ENCODE peak calls at places on chromosomes 16 and 17, in ten cellular contexts. I, D, P, Q, R, N, F, L, X and Y are unnamed samples. For H3K4me1, the result is how much of the 10 kb centered on the place peaks cover.

GRCh38 chr16:73058616-73059409 is 10.9 kb upstream of the ZFHX3 start:
- DNase-seq in F (no peak), X (peak), I (peak), P (peak), N (peak), R (peak), Q (peak), D (peak), L (peak), Y (no peak)

GRCh38 chr17:77836557-77837041 is 121.9 kb upstream of the TNRC6C start:
- DNase-seq in X (no peak), F (peak), P (no peak), R (no peak), Q (no peak), L (peak), I (no peak), N (no peak), D (no peak), Y (peak)

GRCh38 chr16:67249762-67250327 is 1.1 kb downstream of the SLC9A5 start:
- DNase-seq in Q (peak), L (peak), D (no peak), X (no peak), I (peak), N (peak), P (no peak), R (no peak), F (no peak), Y (no peak)

GRCh38 chr16:88967800-88968588 is 9.0 kb downstream of the CBFA2T3 start:
- DNase-seq in L (no peak), I (no peak), X (no peak), D (no peak), Q (peak), F (no peak), N (no peak), R (no peak), P (no peak), Y (no peak)

GRCh38 chr16:27107185-27107592 is 40.5 kb downstream of the C16orf82 start:
- DNase-seq in I (no peak), D (peak), X (no peak), F (no peak), R (no peak), Q (no peak), N (no peak), P (no peak), L (no peak), Y (no peak)

GRCh38 chr17:70405492-70406220 is 236.3 kb downstream of the KCNJ2 start:
- DNase-seq in R (no peak), Q (no peak), I (no peak), P (no peak), N (no peak), F (no peak), L (no peak), D (peak), X (no peak), Y (no peak)

GRCh38 chr16:27103954-27104353 is 37.2 kb downstream of the C16orf82 start:
- DNase-seq in N (no peak), Q (no peak), I (no peak), L (no peak), X (no peak), D (no peak), F (no peak), R (no peak), P (no peak), Y (no peak)

GRCh38 chr17:74923538-74924249 is 379 bp upstream of the OTOP2 start:
- DNase-seq in I (peak), Q (peak), L (no peak), D (peak), X (peak), F (peak), P (peak), N (peak), R (peak), Y (peak)

GRCh38 chr17:74205274-74205673 is 1.8 kb downstream of the RPL38 start:
- DNase-seq in L (no peak), P (no peak), Q (no peak), N (no peak), F (no peak), R (no peak), I (no peak), X (no peak), D (no peak), Y (no peak)

GRCh38 chr17:56313201-56313600 is 159.9 kb downstream of the ANKFN1 start:
- DNase-seq in I (no peak), X (no peak), R (no peak), N (no peak), P (no peak), D (no peak), F (no peak), L (no peak), Q (no peak), Y (no peak)

GRCh38 chr17:42163113-42163512 is 8.3 kb upstream of the RAB5C start:
- DNase-seq in F (no peak), X (peak), P (no peak), Q (no peak), D (peak), N (no peak), R (no peak), I (no peak), L (no peak), Y (no peak)

GRCh38 chr17:20184977-20185619 is 175.9 kb downstream of the SPECC1 start:
- DNase-seq in Q (no peak), X (no peak), I (no peak), N (no peak), P (no peak), D (peak), F (no peak), R (no peak), L (no peak), Y (no peak)

GRCh38 chr16:9499921-9500593 is 408.6 kb downstream of the HAPSTR1 start:
- DNase-seq in D (no peak), R (no peak), I (peak), X (peak), F (no peak), P (no peak), N (peak), L (peak), Q (no peak), Y (no peak)

GRCh38 chr17:37541880-37542675 is 52.4 kb downstream of the DUSP14 start:
- DNase-seq in N (no peak), X (no peak), F (no peak), D (no peak), I (no peak), P (no peak), L (no peak), Q (no peak), R (no peak), Y (no peak)

GRCh38 chr17:59332890-59333377 is 1.5 kb downstream of the YPEL2 start:
- DNase-seq in I (peak), L (peak), D (no peak), Q (peak), X (no peak), F (peak), P (peak), R (peak), N (peak), Y (peak)

GRCh38 chr17:16911141-16911937 is 60.6 kb downstream of the TNFRSF13B start:
- DNase-seq in D (no peak), I (peak), F (peak), Q (no peak), X (no peak), L (no peak), N (no peak), P (peak), R (peak), Y (no peak)

GRCh38 chr17:13599808-13600398 is 1.8 kb downstream of the HS3ST3A1 start:
- DNase-seq in F (no peak), X (no peak), I (no peak), P (no peak), D (no peak), R (no peak), L (no peak), N (no peak), Q (no peak), Y (no peak)

GRCh38 chr16:354971-355441 is 2.5 kb upstream of the AXIN1 start:
- DNase-seq in I (no peak), X (no peak), R (no peak), Q (no peak), F (no peak), L (no peak), D (no peak), P (no peak), N (no peak), Y (no peak)

GRCh38 chr17:42674755-42675347 is 1.9 kb downstream of the PLEKHH3 start:
- DNase-seq in N (no peak), X (peak), F (no peak), I (no peak), Q (peak), P (peak), R (no peak), D (no peak), L (no peak), Y (peak)

GRCh38 chr17:62787358-62787757 is 20.8 kb downstream of the MARCHF10 start:
- DNase-seq in Q (no peak), N (no peak), L (no peak), R (no peak), X (no peak), D (no peak), I (no peak), P (no peak), F (no peak), Y (no peak)

GRCh38 chr17:45038771-45039634 is 12.4 kb downstream of the DCAKD start:
- DNase-seq in F (peak), P (no peak), N (no peak), I (no peak), D (no peak), L (peak), R (no peak), X (no peak), Q (no peak), Y (no peak)

GRCh38 chr17:78805301-78805700 is 23.2 kb upstream of the CYTH1 start:
- DNase-seq in Q (no peak), N (no peak), I (no peak), R (no peak), D (no peak), L (no peak), P (no peak), X (no peak), F (no peak), Y (no peak)

GRCh38 chr16:88385112-88385594 is 2.4 kb downstream of the ZNF469 start:
- DNase-seq in R (no peak), N (peak), Q (peak), F (no peak), L (peak), D (no peak), X (no peak), P (no peak), I (no peak), Y (no peak)

GRCh38 chr16:50371936-50372595 is 3.3 kb upstream of the BRD7 start:
- DNase-seq in D (peak), I (no peak), X (peak), L (no peak), P (no peak), R (peak), F (no peak), N (no peak), Q (no peak), Y (no peak)

GRCh38 chr16:1691276-1691675 is 13.2 kb downstream of the JPT2 start:
- DNase-seq in F (no peak), I (no peak), R (no peak), P (no peak), D (no peak), Q (no peak), N (no peak), X (no peak), L (no peak), Y (no peak)

GRCh38 chr16:67336646-67337045 is 10.0 kb downstream of the LRRC36 start:
- DNase-seq in D (no peak), I (no peak), X (no peak), F (no peak), L (no peak), R (no peak), Q (no peak), N (no peak), P (no peak), Y (no peak)

GRCh38 chr17:78180083-78180482 is 6.8 kb downstream of the TK1 start:
- DNase-seq in L (no peak), P (no peak), X (no peak), R (no peak), I (no peak), Q (no peak), N (no peak), F (no peak), D (no peak), Y (no peak)

GRCh38 chr17:9298776-9299295 is 276.8 kb downstream of the STX8 start:
- DNase-seq in R (no peak), P (no peak), N (no peak), L (no peak), I (no peak), F (no peak), Q (no peak), D (no peak), X (no peak), Y (no peak)

GRCh38 chr16:69796285-69797118 is 34.4 kb downstream of the WWP2 start:
- DNase-seq in Q (no peak), D (peak), P (peak), F (no peak), L (peak), N (no peak), X (peak), I (no peak), R (peak), Y (peak)

GRCh38 chr17:4948997-4949320 is 629 bp upstream of the PFN1 start:
- DNase-seq in P (peak), X (peak), N (peak), D (peak), I (peak), F (peak), R (peak), Q (peak), L (peak), Y (peak)

GRCh38 chr16:5205394-5206040 is 107.9 kb upstream of the EEF2KMT start:
- DNase-seq in I (no peak), R (no peak), L (no peak), P (no peak), D (no peak), N (no peak), X (no peak), Q (no peak), F (no peak), Y (no peak)

GRCh38 chr17:42683407-42684031 is 1.2 kb downstream of the CNTNAP1 start:
- DNase-seq in X (peak), I (peak), N (peak), D (no peak), Q (peak), F (no peak), L (peak), R (no peak), P (no peak), Y (no peak)

GRCh38 chr17:78883090-78883532 is 19.9 kb downstream of the CEP295NL start:
- DNase-seq in P (peak), D (peak), I (peak), X (no peak), Q (no peak), L (peak), N (peak), F (peak), R (peak), Y (peak)

GRCh38 chr16:1494129-1494640 is 1.0 kb downstream of the TELO2 start:
- DNase-seq in X (peak), D (peak), I (peak), N (peak), Q (peak), F (no peak), R (peak), P (peak), L (peak), Y (peak)

GRCh38 chr17:74192950-74193781 is 10.3 kb upstream of the RPL38 start:
- DNase-seq in P (no peak), D (no peak), F (peak), R (peak), N (peak), X (no peak), I (peak), L (peak), Q (no peak), Y (peak)

GRCh38 chr17:47810200-47810821 is 11.3 kb downstream of the OSBPL7 start:
- DNase-seq in X (no peak), L (peak), Q (peak), F (no peak), I (peak), R (no peak), N (peak), P (no peak), D (peak), Y (no peak)

GRCh38 chr16:47880653-47881052 is 275.1 kb downstream of the ABCC12 start:
- DNase-seq in P (no peak), X (no peak), D (no peak), I (no peak), Q (no peak), F (no peak), R (no peak), L (no peak), N (no peak), Y (no peak)

DNA sequence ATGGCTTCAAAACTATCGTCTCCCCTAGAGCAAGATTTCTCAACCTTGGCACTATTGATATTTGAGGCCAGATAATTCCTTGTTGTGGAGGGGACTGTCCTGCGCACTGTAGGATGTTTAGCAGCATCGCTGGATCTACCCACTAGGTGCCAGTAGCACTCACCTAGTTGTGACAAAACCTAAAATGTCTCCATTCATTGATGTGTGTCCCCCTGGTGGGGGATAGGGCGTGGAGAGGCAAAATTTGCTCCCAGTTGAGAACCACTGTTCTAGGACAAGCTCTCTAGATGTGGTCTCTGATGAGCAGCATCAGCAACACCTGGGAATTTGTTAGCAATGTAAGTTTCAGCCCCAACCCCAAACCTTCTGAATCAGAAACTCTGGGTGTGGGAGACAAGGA is 259.0 kb downstream of the XYLT1 start:
- DNase-seq in Q (no peak), R (no peak), F (no peak), I (no peak), X (peak), D (peak), N (no peak), P (no peak), L (no peak), Y (no peak)
- TF ChIP-seq CTCF in Q (no peak), R (no peak), F (no peak), I (no peak), X (peak), D (peak), N (no peak), P (peak), L (peak), Y (no peak)

GRCh38 chr16:23121024-23121423 is 28.2 kb downstream of the USP31 start:
- DNase-seq in L (no peak), F (no peak), R (no peak), Q (no peak), I (no peak), D (no peak), P (no peak), N (no peak), X (peak), Y (no peak)

GRCh38 chr16:23120562-23120961 is 28.7 kb downstream of the USP31 start:
- DNase-seq in P (no peak), L (no peak), D (no peak), I (no peak), Q (no peak), F (no peak), R (no peak), N (no peak), X (no peak), Y (no peak)

GRCh38 chr16:23124315-23124714 is 24.9 kb downstream of the USP31 start:
- DNase-seq in N (peak), P (no peak), R (no peak), X (no peak), D (no peak), F (no peak), Q (no peak), I (no peak), L (peak), Y (peak)

GRCh38 chr16:23122107-23122506 is 27.1 kb downstream of the USP31 start:
- DNase-seq in X (no peak), Q (no peak), R (no peak), D (no peak), N (no peak), F (no peak), L (no peak), P (no peak), I (no peak), Y (no peak)

DNA sequence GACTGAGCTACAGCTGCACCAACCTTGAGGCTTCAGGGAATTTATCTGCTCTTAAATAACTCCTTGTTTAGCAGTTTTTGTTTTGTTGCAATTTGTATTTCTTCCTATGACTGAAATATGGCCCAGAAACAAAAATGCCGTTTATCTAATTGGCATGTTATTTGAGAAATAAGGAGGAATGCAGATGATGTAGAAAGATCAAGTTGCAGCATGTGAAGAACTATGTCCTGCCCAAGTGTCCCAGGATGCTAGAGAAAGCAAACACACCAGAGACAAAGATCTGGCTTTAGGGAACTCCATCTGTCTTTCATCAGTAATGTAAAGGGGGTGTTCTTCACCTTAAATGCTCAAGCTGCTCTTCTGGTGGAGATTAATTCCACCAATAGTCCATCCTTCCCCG is 29.7 kb downstream of the USP31 start:
- DNase-seq in L (no peak), P (no peak), N (no peak), D (no peak), X (no peak), I (no peak), F (no peak), R (no peak), Q (no peak), Y (no peak)
- H3K4me1 ChIP-seq in L (half or more), P (under half), N (under half), D (under half), X (under half), I (under half), F (under half), R (under half), Q (under half), Y (half or more)

DNA sequence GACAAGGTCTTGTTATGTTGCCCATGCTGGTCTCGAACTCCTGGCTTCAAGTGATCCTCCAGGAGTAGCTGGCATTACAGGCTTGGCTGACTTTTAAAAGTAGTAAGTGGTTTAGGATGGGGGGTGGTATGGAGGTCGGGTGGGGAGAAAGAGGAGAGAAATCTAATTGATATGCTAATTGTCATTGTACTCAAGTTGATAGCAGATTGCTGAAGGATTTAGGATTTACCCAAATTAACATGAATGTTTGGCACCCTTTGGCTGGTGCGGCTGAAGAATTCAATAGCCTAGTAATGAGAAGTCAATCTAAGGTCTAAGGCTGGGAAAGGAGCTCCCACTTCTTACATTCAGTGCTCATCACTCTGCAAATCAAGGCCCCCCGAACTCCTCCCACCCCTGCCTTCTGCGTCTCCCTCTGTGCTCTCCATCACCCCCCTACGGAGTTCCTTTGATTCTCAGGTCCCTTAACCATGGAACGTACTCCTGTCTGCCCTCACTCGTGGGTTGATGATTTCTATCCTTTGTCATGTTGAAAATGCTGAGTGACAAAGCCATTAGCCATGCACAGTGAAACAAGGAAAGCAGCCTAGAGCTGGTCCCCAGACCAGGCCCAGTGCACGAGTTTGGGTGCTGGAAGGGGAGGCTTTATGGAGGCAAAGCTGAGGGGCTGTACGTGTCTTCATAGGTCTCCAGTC is 17.3 kb downstream of the CDH13 start:
- DNase-seq in L (peak), I (no peak), X (peak), R (no peak), D (no peak), F (no peak), P (no peak), N (no peak), Q (no peak), Y (no peak)
- TF ChIP-seq CTCF in L (no peak), I (no peak), X (no peak), R (no peak), D (no peak), F (no peak), P (no peak), N (no peak), Q (no peak), Y (no peak)

DNA sequence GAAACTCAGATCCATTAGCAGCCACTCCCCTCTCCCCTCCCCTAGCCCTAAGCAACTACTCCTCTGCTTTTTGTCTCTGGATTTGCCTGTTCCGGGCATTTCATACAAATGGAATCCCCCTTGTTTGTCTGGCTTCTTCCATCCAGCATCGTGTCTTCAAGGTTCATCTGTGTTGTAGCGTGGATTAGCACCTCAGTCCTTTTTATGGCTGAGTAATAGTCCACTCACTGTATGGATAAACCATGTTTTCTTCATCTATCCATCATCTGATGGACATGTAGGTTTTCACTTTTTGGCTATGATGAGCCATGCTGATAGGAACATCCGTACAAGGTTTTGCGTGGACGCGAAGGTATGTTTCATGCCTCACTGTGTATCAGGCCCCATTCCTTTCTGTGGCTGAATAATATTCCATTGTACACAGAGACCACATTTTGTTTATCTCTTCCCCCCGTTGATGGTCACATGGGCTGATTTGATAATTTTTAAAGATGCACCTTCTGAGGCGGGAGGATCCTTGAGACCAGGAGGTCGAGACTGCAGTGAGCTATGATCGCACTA is 8.9 kb upstream of the GSE1 start:
- DNase-seq in N (no peak), D (no peak), I (no peak), Q (no peak), P (no peak), L (no peak), X (no peak), R (no peak), F (no peak), Y (no peak)
- H3K4me1 ChIP-seq in N (under half), D (half or more), I (under half), Q (half or more), P (under half), L (half or more), X (half or more), R (under half), F (under half), Y (under half)

GRCh38 chr17:81523139-81524062 is 4.8 kb upstream of the FSCN2 start:
- DNase-seq in P (no peak), I (peak), F (no peak), N (peak), L (peak), Q (peak), D (peak), X (peak), R (peak), Y (no peak)
- TF ChIP-seq CTCF in P (peak), I (no peak), F (no peak), N (no peak), L (no peak), Q (no peak), D (peak), X (peak), R (no peak), Y (no peak)